ENCODE peak calls at places on chromosome 3, in five cellular contexts. One of them, this sample, is unnamed.

GRCh38 chr3:175857666-175858270 is 998.6 kb downstream of the NAALADL2 start:
- DNase-seq in H1: no peak
- DNase-seq in breast epithelium: no peak
- DNase-seq in ovary: no peak
- DNase-seq in stomach: no peak
- DNase-seq in this sample: no peak

GRCh38 chr3:179715582-179715981 is 62.7 kb downstream of the USP13 start:
- DNase-seq in ovary: no peak
- DNase-seq in breast epithelium: no peak
- DNase-seq in stomach: no peak
- DNase-seq in H1: no peak
- DNase-seq in this sample: no peak

GRCh38 chr3:65576942-65577341 is 461.8 kb downstream of the MAGI1 start:
- DNase-seq in ovary: no peak
- DNase-seq in stomach: no peak
- DNase-seq in H1: no peak
- DNase-seq in breast epithelium: no peak
- DNase-seq in this sample: no peak

GRCh38 chr3:134937256-134938023 is 142.4 kb downstream of the EPHB1 start:
- DNase-seq in breast epithelium: no peak
- DNase-seq in H1: peak
- DNase-seq in stomach: no peak
- DNase-seq in ovary: no peak
- DNase-seq in this sample: no peak

GRCh38 chr3:5195605-5196004 is 8.1 kb downstream of the EDEM1 start:
- DNase-seq in breast epithelium: no peak
- DNase-seq in H1: no peak
- DNase-seq in ovary: no peak
- DNase-seq in stomach: no peak
- DNase-seq in this sample: no peak

GRCh38 chr3:70771426-70772147 is 459.1 kb upstream of the MDFIC2 start:
- DNase-seq in stomach: no peak
- DNase-seq in breast epithelium: no peak
- DNase-seq in H1: no peak
- DNase-seq in ovary: no peak
- DNase-seq in this sample: no peak

GRCh38 chr3:30073622-30074021 is 532.8 kb upstream of the TGFBR2 start:
- DNase-seq in H1: no peak
- DNase-seq in stomach: no peak
- DNase-seq in ovary: no peak
- DNase-seq in breast epithelium: no peak
- DNase-seq in this sample: no peak

GRCh38 chr3:294581-294980 is 98.0 kb downstream of the CHL1 start:
- DNase-seq in stomach: no peak
- DNase-seq in ovary: no peak
- DNase-seq in H1: no peak
- DNase-seq in breast epithelium: no peak
- DNase-seq in this sample: no peak

GRCh38 chr3:55191911-55192787 is 264.3 kb upstream of the LRTM1 start:
- DNase-seq in H1: no peak
- DNase-seq in stomach: no peak
- DNase-seq in ovary: no peak
- DNase-seq in breast epithelium: no peak
- DNase-seq in this sample: no peak

GRCh38 chr3:146256851-146257486 is 6.1 kb upstream of the PLSCR4 start:
- DNase-seq in breast epithelium: no peak
- DNase-seq in stomach: no peak
- DNase-seq in ovary: no peak
- DNase-seq in H1: no peak
- DNase-seq in this sample: no peak

GRCh38 chr3:195043612-195044144 is 227.3 kb downstream of the XXYLT1 start:
- DNase-seq in breast epithelium: peak
- DNase-seq in stomach: no peak
- DNase-seq in ovary: no peak
- DNase-seq in H1: no peak
- DNase-seq in this sample: no peak

GRCh38 chr3:122564155-122564912 is at the start of the genes DTX3L and PARP9:
- DNase-seq in breast epithelium: peak
- DNase-seq in stomach: peak
- DNase-seq in ovary: peak
- DNase-seq in H1: peak
- DNase-seq in this sample: no peak

GRCh38 chr3:179068779-179069530 is 2.7 kb downstream of the ZMAT3 start:
- DNase-seq in breast epithelium: no peak
- DNase-seq in H1: no peak
- DNase-seq in ovary: no peak
- DNase-seq in stomach: no peak
- DNase-seq in this sample: no peak

GRCh38 chr3:38354588-38355344 is 8.2 kb downstream of the XYLB start:
- DNase-seq in breast epithelium: no peak
- DNase-seq in H1: no peak
- DNase-seq in stomach: peak
- DNase-seq in ovary: no peak
- DNase-seq in this sample: no peak

GRCh38 chr3:122151480-122151879 is 32.0 kb upstream of the CASR start:
- DNase-seq in stomach: no peak
- DNase-seq in ovary: no peak
- DNase-seq in H1: no peak
- DNase-seq in breast epithelium: no peak
- DNase-seq in this sample: no peak

GRCh38 chr3:168883145-168883544 is 780.4 kb downstream of the MECOM start:
- DNase-seq in H1: no peak
- DNase-seq in breast epithelium: no peak
- DNase-seq in ovary: no peak
- DNase-seq in stomach: no peak
- DNase-seq in this sample: no peak

GRCh38 chr3:45168451-45168850 is 22.3 kb upstream of the CDCP1 start:
- DNase-seq in H1: no peak
- DNase-seq in breast epithelium: no peak
- DNase-seq in ovary: no peak
- DNase-seq in stomach: no peak
- DNase-seq in this sample: no peak

GRCh38 chr3:45488581-45488980 is 100.2 kb downstream of the LARS2 start:
- DNase-seq in H1: no peak
- DNase-seq in breast epithelium: no peak
- DNase-seq in ovary: no peak
- DNase-seq in stomach: no peak
- DNase-seq in this sample: no peak

GRCh38 chr3:122078235-122078935 is 23.2 kb downstream of the CD86 start:
- DNase-seq in ovary: no peak
- DNase-seq in breast epithelium: no peak
- DNase-seq in stomach: no peak
- DNase-seq in H1: no peak
- DNase-seq in this sample: no peak

GRCh38 chr3:36891651-36892268 is 53.1 kb downstream of the TRANK1 start:
- DNase-seq in breast epithelium: no peak
- DNase-seq in ovary: no peak
- DNase-seq in H1: peak
- DNase-seq in stomach: no peak
- DNase-seq in this sample: no peak

GRCh38 chr3:160401301-160402095 is 2.0 kb downstream of the SMC4 start:
- DNase-seq in stomach: peak
- DNase-seq in H1: no peak
- DNase-seq in ovary: no peak
- DNase-seq in breast epithelium: no peak
- DNase-seq in this sample: no peak

GRCh38 chr3:112088944-112089343 is 2.8 kb downstream of the C3orf52 start:
- DNase-seq in breast epithelium: no peak
- DNase-seq in stomach: no peak
- DNase-seq in H1: no peak
- DNase-seq in ovary: no peak
- DNase-seq in this sample: no peak

GRCh38 chr3:62527484-62527883 is 154.1 kb upstream of the FEZF2 start:
- DNase-seq in H1: no peak
- DNase-seq in ovary: no peak
- DNase-seq in stomach: no peak
- DNase-seq in breast epithelium: no peak
- DNase-seq in this sample: no peak

GRCh38 chr3:130414457-130414856 is 69.0 kb downstream of the COL6A5 start:
- DNase-seq in breast epithelium: no peak
- DNase-seq in ovary: no peak
- DNase-seq in H1: no peak
- DNase-seq in stomach: no peak
- DNase-seq in this sample: no peak

GRCh38 chr3:143412084-143412483 is 292.5 kb downstream of the CHST2 start:
- DNase-seq in stomach: no peak
- DNase-seq in breast epithelium: no peak
- DNase-seq in ovary: no peak
- DNase-seq in H1: no peak
- DNase-seq in this sample: no peak
- H3K4me3 ChIP-seq in stomach: no peak
- H3K4me3 ChIP-seq in breast epithelium: no peak
- H3K4me3 ChIP-seq in ovary: no peak
- H3K4me3 ChIP-seq in H1: no peak
- H3K4me3 ChIP-seq in this sample: no peak

GRCh38 chr3:149087208-149087607 is 875 bp upstream of the HLTF start:
- DNase-seq in H1: no peak
- DNase-seq in breast epithelium: no peak
- DNase-seq in stomach: no peak
- DNase-seq in ovary: peak
- DNase-seq in this sample: no peak

GRCh38 chr3:149089395-149089794 is 3.1 kb upstream of the HLTF start:
- DNase-seq in H1: no peak
- DNase-seq in breast epithelium: no peak
- DNase-seq in ovary: no peak
- DNase-seq in stomach: no peak
- DNase-seq in this sample: no peak

GRCh38 chr3:149086232-149086988 is at the start of gene HLTF:
- DNase-seq in H1: peak
- DNase-seq in ovary: peak
- DNase-seq in stomach: peak
- DNase-seq in breast epithelium: peak
- DNase-seq in this sample: no peak

GRCh38 chr3:149081772-149082171 is 4.6 kb downstream of the HLTF start:
- DNase-seq in stomach: no peak
- DNase-seq in breast epithelium: no peak
- DNase-seq in H1: no peak
- DNase-seq in ovary: no peak
- DNase-seq in this sample: no peak

GRCh38 chr3:149085828-149086231 is 503 bp downstream of the HLTF start:
- DNase-seq in ovary: no peak
- DNase-seq in H1: no peak
- DNase-seq in stomach: no peak
- DNase-seq in breast epithelium: no peak
- DNase-seq in this sample: no peak
- TF ChIP-seq POLR2A in ovary: no peak
- TF ChIP-seq POLR2A in H1: no peak
- TF ChIP-seq POLR2A in stomach: no peak
- TF ChIP-seq POLR2A in breast epithelium: no peak
- TF ChIP-seq POLR2A in this sample: no peak

DNA sequence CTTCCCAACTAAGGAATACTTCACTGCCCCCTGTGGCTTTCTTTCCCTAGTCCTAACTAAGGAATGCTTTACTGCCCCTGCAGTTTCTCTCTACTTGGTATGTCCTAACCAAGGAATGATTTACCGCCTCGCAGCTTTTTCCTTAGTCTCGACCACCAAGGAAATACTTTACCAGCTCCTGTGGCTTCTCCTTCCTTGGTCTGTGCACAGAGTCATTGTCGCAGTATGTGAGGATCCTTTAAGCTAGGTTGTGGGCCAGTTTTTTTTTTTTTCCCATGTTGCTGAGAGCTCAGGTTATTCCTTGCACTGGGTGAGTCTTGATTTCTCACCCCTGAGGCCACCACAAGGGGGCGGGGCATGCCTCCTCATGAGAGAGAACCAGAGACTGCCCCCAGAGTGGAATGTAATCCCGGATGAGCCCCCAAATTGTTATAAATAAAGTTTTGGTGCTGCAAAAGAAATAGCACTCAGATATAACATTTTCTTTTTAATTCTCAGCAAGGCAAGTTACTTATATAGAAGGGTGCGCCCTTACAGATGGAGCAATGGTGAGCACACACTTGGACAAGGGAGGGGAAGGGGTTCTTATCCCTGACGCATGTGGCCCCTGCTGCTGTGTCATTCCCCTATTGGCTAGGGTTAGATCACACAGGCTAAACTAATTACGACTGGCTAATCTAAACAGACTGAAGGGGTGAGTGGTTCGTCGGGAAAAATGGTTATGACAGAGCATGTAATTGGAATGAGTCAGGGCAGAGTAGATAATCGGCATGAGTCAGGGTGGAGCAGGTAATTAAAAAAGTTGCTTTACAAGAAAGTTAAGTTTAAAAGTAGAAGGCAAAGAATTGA is 27.0 kb downstream of the NDUFB4 start:
- DNase-seq in H1: peak
- DNase-seq in stomach: no peak
- DNase-seq in ovary: no peak
- DNase-seq in breast epithelium: no peak
- DNase-seq in this sample: no peak
- H3K4me3 ChIP-seq in H1: no peak
- H3K4me3 ChIP-seq in stomach: no peak
- H3K4me3 ChIP-seq in ovary: no peak
- H3K4me3 ChIP-seq in breast epithelium: no peak
- H3K4me3 ChIP-seq in this sample: no peak

DNA sequence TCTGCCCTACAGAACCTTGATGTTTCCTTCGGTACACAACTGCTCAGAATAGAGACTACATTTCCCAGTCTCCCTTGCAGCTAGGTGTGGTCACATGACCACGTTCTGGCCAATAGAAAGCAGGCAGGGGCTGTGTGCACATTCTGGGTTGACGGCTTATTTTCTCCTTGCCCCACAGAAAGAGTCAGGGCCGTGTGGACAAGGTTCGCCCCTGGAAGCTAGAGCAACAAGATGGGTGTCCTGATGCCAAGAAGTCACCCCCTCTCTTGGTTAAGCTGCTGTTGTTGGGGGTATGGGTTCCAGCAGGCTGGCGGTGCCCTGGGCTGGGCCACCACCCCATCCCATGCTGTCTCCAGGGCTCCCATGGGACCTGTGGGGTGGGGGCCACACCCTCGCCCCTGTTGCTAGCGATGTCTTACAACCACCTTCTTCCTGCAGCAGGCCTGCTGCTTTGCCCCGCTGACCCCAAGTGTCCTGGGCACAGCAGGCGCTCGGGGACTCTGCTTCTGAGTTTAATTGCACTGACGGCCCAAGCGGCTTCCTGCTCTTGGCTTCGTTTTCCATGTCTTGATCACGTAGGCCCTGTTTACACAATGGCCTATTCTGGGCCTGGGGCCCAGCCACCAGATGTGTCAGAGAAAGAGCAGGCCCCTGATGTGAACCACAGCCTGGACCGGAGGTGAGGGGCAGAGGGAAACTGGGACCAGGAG is 24.9 kb downstream of the ABTB1 start:
- DNase-seq in H1: peak
- DNase-seq in breast epithelium: no peak
- DNase-seq in ovary: peak
- DNase-seq in stomach: peak
- DNase-seq in this sample: no peak
- TF ChIP-seq POLR2A in H1: no peak
- TF ChIP-seq POLR2A in breast epithelium: no peak
- TF ChIP-seq POLR2A in ovary: no peak
- TF ChIP-seq POLR2A in stomach: no peak
- TF ChIP-seq POLR2A in this sample: no peak